ENCODE peak calls at places on chromosome 15, in four cellular contexts. One of them, this sample, is unnamed.

GRCh38 chr15:66851226-66852063 is 149.4 kb downstream of the SMAD6 start:
- DNase-seq in lower lobe of right lung: peak
- DNase-seq in HEK293T: peak
- DNase-seq in dermis blood vessel endothelial cell: peak
- DNase-seq in this sample: no peak

GRCh38 chr15:65833501-65834220 is 35.6 kb upstream of the RAB11A start:
- DNase-seq in dermis blood vessel endothelial cell: peak
- DNase-seq in lower lobe of right lung: no peak
- DNase-seq in HEK293T: no peak
- DNase-seq in this sample: peak

GRCh38 chr15:101068961-101069734 is 150.0 kb downstream of the LRRK1 start:
- DNase-seq in HEK293T: peak
- DNase-seq in lower lobe of right lung: peak
- DNase-seq in dermis blood vessel endothelial cell: no peak
- DNase-seq in this sample: no peak

GRCh38 chr15:98785796-98786581 is 137.7 kb downstream of the IGF1R start:
- DNase-seq in HEK293T: no peak
- DNase-seq in dermis blood vessel endothelial cell: no peak
- DNase-seq in lower lobe of right lung: no peak
- DNase-seq in this sample: no peak

GRCh38 chr15:100890059-100890720 is 10.6 kb downstream of the ALDH1A3 start:
- DNase-seq in dermis blood vessel endothelial cell: peak
- DNase-seq in HEK293T: no peak
- DNase-seq in lower lobe of right lung: no peak
- DNase-seq in this sample: no peak

GRCh38 chr15:63794271-63794670 is 39.5 kb downstream of the HERC1 start:
- DNase-seq in dermis blood vessel endothelial cell: no peak
- DNase-seq in lower lobe of right lung: no peak
- DNase-seq in HEK293T: no peak
- DNase-seq in this sample: no peak

GRCh38 chr15:91032919-91033803 is 10.8 kb upstream of the VPS33B start:
- DNase-seq in dermis blood vessel endothelial cell: peak
- DNase-seq in lower lobe of right lung: peak
- DNase-seq in HEK293T: peak
- DNase-seq in this sample: peak

GRCh38 chr15:77034620-77035467 is 36.1 kb downstream of the TSPAN3 start:
- DNase-seq in dermis blood vessel endothelial cell: peak
- DNase-seq in lower lobe of right lung: peak
- DNase-seq in HEK293T: peak
- DNase-seq in this sample: no peak

GRCh38 chr15:99745687-99746086 is 12.4 kb upstream of the LYSMD4 start:
- DNase-seq in HEK293T: no peak
- DNase-seq in dermis blood vessel endothelial cell: no peak
- DNase-seq in lower lobe of right lung: no peak
- DNase-seq in this sample: no peak

GRCh38 chr15:68609618-68610017 is 30.8 kb downstream of the CORO2B start:
- DNase-seq in HEK293T: no peak
- DNase-seq in dermis blood vessel endothelial cell: no peak
- DNase-seq in lower lobe of right lung: no peak
- DNase-seq in this sample: no peak

GRCh38 chr15:67124911-67125588 is 59.6 kb downstream of the SMAD3 start:
- DNase-seq in dermis blood vessel endothelial cell: no peak
- DNase-seq in HEK293T: no peak
- DNase-seq in lower lobe of right lung: no peak
- DNase-seq in this sample: no peak

GRCh38 chr15:101063891-101064794 is 145.0 kb downstream of the LRRK1 start:
- DNase-seq in lower lobe of right lung: peak
- DNase-seq in dermis blood vessel endothelial cell: no peak
- DNase-seq in HEK293T: no peak
- DNase-seq in this sample: no peak